ENCODE peak calls at places on chromosomes 11 and 22, in four cellular contexts. Y is mesendoderm, A is HepG2, V is GM23338. N is an unnamed sample. For H3K4me1, the result is how much of the 10 kb centered on the place peaks cover.

GRCh38 chr11:16337421-16338213 is 18.7 kb downstream of the SOX6 start:
- DNase-seq in Y (peak), A (no peak), V (no peak), N (no peak)

GRCh38 chr11:14519692-14520085 is 497 bp downstream of the PSMA1 start:
- DNase-seq in V (no peak), Y (no peak), A (no peak), N (no peak)

GRCh38 chr11:132980721-132981120 is 551.6 kb downstream of the OPCML start:
- DNase-seq in A (no peak), V (no peak), Y (no peak), N (no peak)

GRCh38 chr22:19368876-19369275 is 62.7 kb downstream of the HIRA start:
- DNase-seq in A (no peak), V (no peak), Y (no peak), N (no peak)

GRCh38 chr11:70073188-70073817 is 4.8 kb upstream of the ANO1 start:
- DNase-seq in V (peak), A (no peak), Y (no peak), N (no peak)

GRCh38 chr11:70824590-70825300 is 426.4 kb downstream of the CTTN start:
- DNase-seq in A (no peak), Y (peak), V (peak), N (no peak)

GRCh38 chr22:43592470-43592869 is 180.7 kb downstream of the MPPED1 start:
- DNase-seq in V (peak), Y (peak), A (no peak), N (no peak)

GRCh38 chr11:122365545-122366380 is 249.7 kb upstream of the BLID start:
- DNase-seq in A (no peak), V (no peak), Y (no peak), N (no peak)

GRCh38 chr22:22744412-22745224 is 100.2 kb downstream of the GGTLC2 start:
- DNase-seq in A (no peak), V (no peak), Y (no peak), N (no peak)

GRCh38 chr11:118519549-118519948 is 7.7 kb upstream of the TTC36 start:
- DNase-seq in Y (no peak), A (no peak), V (no peak), N (no peak)

GRCh38 chr11:15810079-15810478 is 546.3 kb downstream of the SOX6 start:
- DNase-seq in V (no peak), A (no peak), Y (no peak), N (no peak)

GRCh38 chr11:73461335-73461840 is 85.2 kb downstream of the RELT start:
- DNase-seq in Y (no peak), A (no peak), V (no peak), N (no peak)

GRCh38 chr11:114167355-114168085 is 108.0 kb downstream of the ZBTB16 start:
- DNase-seq in Y (no peak), V (no peak), A (no peak), N (no peak)
- H3K4me1 ChIP-seq in Y (under half), V (under half), A (under half), N (half or more)

GRCh38 chr22:17371446-17371845 is 2.2 kb downstream of the CECR2 start:
- DNase-seq in Y (no peak), V (no peak), A (no peak), N (no peak)
- H3K4me1 ChIP-seq in Y (under half), V (half or more), A (under half), N (under half)

GRCh38 chr11:11520231-11521015 is 101.4 kb downstream of the GALNT18 start:
- DNase-seq in A (no peak), V (peak), Y (no peak), N (no peak)

GRCh38 chr11:11521306-11522002 is 100.4 kb downstream of the GALNT18 start:
- DNase-seq in Y (no peak), V (no peak), A (no peak), N (no peak)

GRCh38 chr11:11524436-11525038 is 97.3 kb downstream of the GALNT18 start:
- DNase-seq in A (no peak), V (no peak), Y (no peak), N (no peak)

GRCh38 chr11:11528986-11529385 is 92.8 kb downstream of the GALNT18 start:
- DNase-seq in V (no peak), A (no peak), Y (no peak), N (no peak)

GRCh38 chr11:11525283-11525682 is 96.5 kb downstream of the GALNT18 start:
- DNase-seq in A (no peak), V (no peak), Y (no peak), N (peak)
- H3K4me1 ChIP-seq in A (under half), V (under half), Y (under half), N (under half)

DNA sequence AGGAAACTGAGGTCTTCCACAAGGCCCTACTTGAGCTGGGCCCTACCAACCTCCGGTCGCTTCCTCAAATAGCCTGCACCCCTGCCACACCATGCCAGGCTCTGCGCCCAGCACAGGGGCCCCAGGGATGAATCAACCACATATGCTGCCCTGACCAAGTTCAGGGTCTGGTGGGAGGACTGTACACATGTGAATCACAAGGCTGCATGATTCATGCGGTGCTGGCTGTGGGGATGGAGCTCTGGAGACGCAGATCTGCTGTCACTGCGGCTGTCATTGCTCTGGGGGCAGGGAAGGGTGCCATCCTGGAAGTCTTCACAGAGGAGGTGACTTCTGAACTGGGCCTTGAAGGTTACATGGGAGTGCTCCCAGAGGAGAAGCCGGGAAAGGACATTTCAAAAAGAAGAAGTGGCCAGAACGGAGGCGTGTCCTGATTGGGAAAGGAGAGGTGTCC is 21.5 kb downstream of the CYTH4 start:
- DNase-seq in Y (no peak), V (no peak), A (peak), N (no peak)
- H3K4me1 ChIP-seq in Y (under half), V (under half), A (under half), N (under half)

GRCh38 chr11:67409261-67409666 is 5.4 kb downstream of the TBC1D10C start:
- DNase-seq in V (no peak), Y (no peak), A (no peak), N (peak)
- H3K4me1 ChIP-seq in V (under half), Y (under half), A (half or more), N (under half)

DNA sequence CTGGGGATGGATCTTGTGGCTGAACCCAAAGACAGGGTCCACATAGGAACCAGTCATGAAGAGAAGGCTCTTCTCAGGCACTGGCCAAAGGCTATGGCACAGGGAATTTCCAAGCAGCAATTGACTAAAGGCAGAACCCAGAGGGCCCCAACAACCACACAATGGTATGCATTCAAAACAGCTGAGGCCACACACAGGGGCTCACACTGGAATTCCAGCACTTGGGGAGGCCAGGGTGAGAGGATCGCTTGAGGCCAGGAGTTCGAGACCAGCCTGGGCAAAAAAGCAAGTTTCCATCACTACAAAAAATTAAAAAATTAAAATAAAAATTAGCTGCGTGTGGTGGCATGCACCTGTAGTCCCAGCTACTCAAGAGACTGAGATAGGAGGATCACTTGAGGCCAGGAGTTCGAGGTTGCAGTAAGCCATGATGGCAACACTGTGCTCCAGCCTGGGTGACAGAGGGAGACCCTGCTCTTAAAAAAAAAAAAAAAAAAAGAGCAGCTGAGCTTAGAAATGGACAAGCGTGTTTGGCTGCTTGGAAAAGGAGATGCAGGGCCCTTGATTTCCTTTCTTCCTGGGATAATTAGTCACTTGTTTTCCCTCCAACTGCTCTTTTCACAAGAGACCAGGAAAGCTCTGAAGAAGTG is 44.6 kb downstream of the MYH9 start:
- DNase-seq in A (no peak), Y (no peak), V (no peak), N (no peak)
- H3K4me1 ChIP-seq in A (half or more), Y (under half), V (under half), N (under half)

GRCh38 chr11:67278939-67279588 is 10.0 kb upstream of the ANKRD13D start:
- DNase-seq in A (no peak), V (no peak), Y (no peak), N (no peak)

GRCh38 chr11:67278135-67278938 is 10.8 kb upstream of the ANKRD13D start:
- DNase-seq in V (no peak), Y (no peak), A (no peak), N (no peak)

GRCh38 chr11:67276821-67277230 is 10.6 kb downstream of the GRK2 start:
- DNase-seq in V (peak), A (no peak), Y (peak), N (peak)

GRCh38 chr11:67275606-67276409 is 9.5 kb downstream of the GRK2 start:
- DNase-seq in V (no peak), Y (peak), A (no peak), N (no peak)

DNA sequence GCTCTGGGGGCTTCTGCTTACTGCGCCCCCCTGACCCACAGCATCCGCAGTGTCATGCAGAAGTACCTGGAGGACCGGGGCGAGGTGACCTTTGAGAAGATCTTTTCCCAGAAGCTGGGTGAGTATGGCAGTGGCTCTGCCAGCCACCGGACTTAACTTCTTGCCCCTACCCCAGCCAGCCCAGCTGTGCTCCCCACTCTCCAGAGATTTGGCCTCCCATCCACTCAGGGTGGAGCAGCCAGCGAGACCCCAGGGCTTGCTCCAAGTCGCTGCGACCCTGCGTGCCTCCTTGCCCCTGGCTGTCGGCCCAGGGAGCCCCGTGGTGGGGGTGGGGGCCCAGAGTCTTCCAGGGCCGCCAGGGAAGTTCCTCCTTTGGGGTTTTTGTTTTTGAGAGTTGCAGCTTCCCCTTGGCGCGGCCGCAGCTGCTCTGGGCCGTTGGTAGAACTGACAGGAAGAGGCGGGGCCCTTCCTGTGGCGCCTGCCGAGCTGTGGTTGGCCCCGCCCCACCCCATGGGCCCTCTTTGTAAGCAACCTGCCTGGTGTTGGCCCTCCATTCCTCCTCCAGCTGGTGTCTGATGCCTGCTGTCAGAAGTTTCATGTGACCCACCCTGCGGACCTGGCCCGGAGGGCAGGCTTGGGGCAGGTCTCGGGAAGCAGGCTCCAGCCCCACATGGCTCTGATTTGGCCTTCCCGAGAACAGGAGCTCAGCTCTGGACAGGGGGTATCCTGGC is 11.1 kb downstream of the GRK2 start:
- DNase-seq in A (no peak), Y (peak), V (peak), N (peak)
- H3K4me1 ChIP-seq in A (under half), Y (under half), V (under half), N (under half)

GRCh38 chr11:34065505-34066203 is 14.1 kb downstream of the CAPRIN1 start:
- DNase-seq in Y (peak), A (no peak), V (peak), N (no peak)
- H3K4me1 ChIP-seq in Y (under half), A (under half), V (under half), N (under half)

DNA sequence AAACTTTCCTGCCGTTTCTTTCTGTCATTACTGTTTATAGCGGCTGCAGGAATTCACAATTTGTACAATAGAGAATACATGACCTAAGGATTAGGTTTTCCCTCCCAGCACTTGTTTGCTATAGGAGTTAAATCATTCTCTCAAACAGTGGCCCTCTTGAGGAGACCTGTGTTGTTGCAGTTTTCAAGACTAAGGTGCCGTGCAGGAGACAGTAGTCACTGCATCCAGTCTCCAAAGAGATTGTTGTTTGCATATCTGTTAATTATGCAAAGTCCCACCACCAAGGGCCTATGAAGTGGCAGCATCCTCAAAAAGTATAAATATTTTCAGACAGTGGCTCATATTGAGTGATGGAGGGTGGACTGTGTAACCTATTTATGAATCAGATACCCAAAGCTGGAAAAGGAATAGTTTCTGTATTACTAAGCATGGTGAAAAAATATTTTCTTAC is 2.3 kb downstream of the PRSS23 start:
- DNase-seq in V (peak), Y (peak), A (peak), N (peak)
- H3K4me1 ChIP-seq in V (under half), Y (under half), A (under half), N (under half)

DNA sequence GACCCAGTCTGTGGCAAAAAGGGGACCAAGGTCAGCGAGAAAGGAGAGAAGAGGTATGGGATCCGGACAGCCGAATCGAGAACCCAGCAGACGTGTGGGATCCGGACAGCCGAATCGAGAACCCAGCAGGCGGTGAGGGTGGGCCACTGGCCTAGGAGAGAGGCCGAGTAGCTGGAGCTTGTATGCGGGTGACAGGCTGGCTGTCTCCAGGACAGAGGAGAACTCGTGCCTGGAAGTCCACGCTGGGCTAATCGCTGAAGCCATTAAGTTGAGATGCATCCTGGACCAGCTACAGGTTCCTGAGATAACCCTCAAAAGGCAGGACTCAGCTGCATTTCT is 6.0 kb downstream of the CERK start:
- DNase-seq in A (no peak), V (no peak), Y (no peak), N (no peak)
- H3K4me1 ChIP-seq in A (half or more), V (under half), Y (under half), N (under half)

N was measured in small intestine.